ENCODE peak calls at places on chromosomes 5 and 9, in seven cellular contexts. One of them, this sample, is unnamed.
A peak's percentile ranks its signal among the peaks of the same experiment; 100 is the strongest.

GRCh38 chr5:55344392-55344992 is 36.7 kb downstream of the MTREX start:
- DNase-seq in IMR-90: peak; percentile 70
- DNase-seq in adrenal gland: peak; percentile 57
- DNase-seq in osteoblast: peak; percentile 30
- DNase-seq in upper lobe of right lung: no peak
- DNase-seq in MM.1S: peak; percentile 51
- DNase-seq in uterus: peak; percentile 50
- DNase-seq in this sample: peak; percentile 82

GRCh38 chr5:169599451-169599850 is 15.9 kb downstream of the SPDL1 start:
- DNase-seq in osteoblast: no peak
- DNase-seq in uterus: no peak
- DNase-seq in MM.1S: no peak
- DNase-seq in IMR-90: peak; percentile 40
- DNase-seq in adrenal gland: no peak
- DNase-seq in upper lobe of right lung: no peak
- DNase-seq in this sample: no peak

GRCh38 chr9:137556069-137556838 is 4.6 kb downstream of the MRPL41 start:
- DNase-seq in osteoblast: peak; percentile 65
- DNase-seq in uterus: no peak
- DNase-seq in upper lobe of right lung: no peak
- DNase-seq in MM.1S: no peak
- DNase-seq in IMR-90: no peak
- DNase-seq in adrenal gland: peak; percentile 52
- DNase-seq in this sample: no peak

GRCh38 chr5:149175346-149176113 is 34.2 kb downstream of the ABLIM3 start:
- DNase-seq in upper lobe of right lung: no peak
- DNase-seq in uterus: peak; percentile 78
- DNase-seq in MM.1S: no peak
- DNase-seq in adrenal gland: no peak
- DNase-seq in osteoblast: no peak
- DNase-seq in IMR-90: no peak
- DNase-seq in this sample: no peak

GRCh38 chr9:133732351-133733073 is 5.6 kb downstream of the SARDH start:
- DNase-seq in adrenal gland: peak; percentile 8
- DNase-seq in IMR-90: no peak
- DNase-seq in upper lobe of right lung: peak; percentile 58
- DNase-seq in uterus: no peak
- DNase-seq in osteoblast: peak; percentile 77
- DNase-seq in MM.1S: no peak
- DNase-seq in this sample: no peak

GRCh38 chr9:88237454-88238280 is 99.4 kb upstream of the SPATA31C2 start:
- DNase-seq in upper lobe of right lung: no peak
- DNase-seq in osteoblast: no peak
- DNase-seq in uterus: no peak
- DNase-seq in MM.1S: no peak
- DNase-seq in IMR-90: no peak
- DNase-seq in adrenal gland: no peak
- DNase-seq in this sample: no peak

GRCh38 chr9:113484258-113484730 is 20.8 kb downstream of the RGS3 start:
- DNase-seq in upper lobe of right lung: peak; percentile 60
- DNase-seq in osteoblast: no peak
- DNase-seq in uterus: no peak
- DNase-seq in adrenal gland: peak; percentile 90
- DNase-seq in MM.1S: no peak
- DNase-seq in IMR-90: peak; percentile 28
- DNase-seq in this sample: no peak

GRCh38 chr5:173293817-173294672 is 34.2 kb downstream of the STC2 start:
- DNase-seq in upper lobe of right lung: peak; percentile 81
- DNase-seq in osteoblast: peak; percentile 93
- DNase-seq in IMR-90: peak; percentile 80
- DNase-seq in MM.1S: peak; percentile 68
- DNase-seq in adrenal gland: peak; percentile 76
- DNase-seq in uterus: peak; percentile 76
- DNase-seq in this sample: no peak

GRCh38 chr9:89471390-89471789 is 26.5 kb downstream of the SEMA4D start:
- DNase-seq in osteoblast: no peak
- DNase-seq in MM.1S: no peak
- DNase-seq in adrenal gland: no peak
- DNase-seq in upper lobe of right lung: no peak
- DNase-seq in IMR-90: no peak
- DNase-seq in uterus: no peak
- DNase-seq in this sample: no peak

GRCh38 chr5:74885170-74885569 is 19.0 kb upstream of the FAM169A start:
- DNase-seq in upper lobe of right lung: no peak
- DNase-seq in adrenal gland: no peak
- DNase-seq in osteoblast: no peak
- DNase-seq in MM.1S: no peak
- DNase-seq in uterus: no peak
- DNase-seq in IMR-90: no peak
- DNase-seq in this sample: no peak

GRCh38 chr9:38025166-38025565 is 43.9 kb downstream of the SHB start:
- DNase-seq in MM.1S: no peak
- DNase-seq in adrenal gland: no peak
- DNase-seq in osteoblast: peak; percentile 32
- DNase-seq in upper lobe of right lung: no peak
- DNase-seq in IMR-90: no peak
- DNase-seq in uterus: no peak
- DNase-seq in this sample: no peak
- TF ChIP-seq CTCF in MM.1S: no peak
- TF ChIP-seq CTCF in adrenal gland: no peak
- TF ChIP-seq CTCF in osteoblast: no peak
- TF ChIP-seq CTCF in upper lobe of right lung: peak; percentile 6
- TF ChIP-seq CTCF in IMR-90: peak; percentile 13
- TF ChIP-seq CTCF in uterus: no peak
- TF ChIP-seq CTCF in this sample: no peak

DNA sequence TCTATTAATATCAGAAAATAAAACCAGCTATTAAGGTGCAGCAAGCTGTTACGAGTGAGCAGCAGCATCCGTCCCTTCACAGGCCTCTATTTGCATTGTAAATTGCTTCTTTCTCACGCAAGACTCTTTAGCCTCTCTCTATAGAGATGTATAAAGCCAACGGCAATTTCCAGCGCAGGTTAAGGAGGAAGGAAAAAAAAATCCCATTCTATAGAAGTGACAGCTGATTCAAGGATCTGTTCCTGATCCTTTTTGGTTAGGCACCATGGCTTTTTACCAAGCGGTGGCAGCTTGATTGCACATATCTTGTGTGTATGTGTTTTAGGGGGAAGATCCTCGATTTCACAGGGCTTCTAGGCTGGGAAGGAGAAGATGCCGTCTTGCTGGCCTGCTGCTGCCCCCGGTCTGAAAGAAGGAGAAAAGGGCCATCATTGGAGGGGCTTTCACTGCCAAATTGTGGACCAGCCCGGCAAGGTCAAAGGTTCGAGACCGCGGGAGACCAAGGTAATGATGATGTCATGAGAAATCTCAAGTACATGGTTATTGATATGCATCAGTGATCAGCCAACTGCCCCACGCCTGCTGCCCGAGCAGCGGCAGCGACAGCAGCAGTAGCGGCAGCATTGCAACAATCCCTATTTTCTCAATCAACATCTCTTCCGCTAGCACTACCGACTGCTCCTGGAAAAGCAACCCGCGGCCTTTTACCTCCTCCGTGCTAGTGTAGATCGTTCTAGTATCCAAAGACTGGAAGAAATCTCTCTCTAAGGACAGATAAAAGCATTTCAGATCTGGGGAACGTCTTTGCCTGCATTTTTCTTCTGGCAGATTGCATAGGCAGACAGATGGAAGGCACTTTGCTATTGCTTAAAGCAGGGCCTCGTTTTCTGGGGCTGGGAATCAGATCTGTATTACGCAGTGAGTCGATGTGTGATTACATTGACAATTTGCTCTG is 215.5 kb downstream of the MEF2C start:
- DNase-seq in IMR-90: no peak
- DNase-seq in osteoblast: no peak
- DNase-seq in uterus: no peak
- DNase-seq in upper lobe of right lung: no peak
- DNase-seq in MM.1S: peak; percentile 45
- DNase-seq in adrenal gland: no peak
- DNase-seq in this sample: no peak
- H3K4me1 ChIP-seq in IMR-90: no peaks in the 10 kb centered on the region
- H3K4me1 ChIP-seq in osteoblast: no peaks in the 10 kb centered on the region
- H3K4me1 ChIP-seq in uterus: no peaks in the 10 kb centered on the region
- H3K4me1 ChIP-seq in upper lobe of right lung: peaks cover 16% of the 10 kb centered on the region
- H3K4me1 ChIP-seq in MM.1S: peaks cover 37% of the 10 kb centered on the region
- H3K4me1 ChIP-seq in adrenal gland: peaks cover 5% of the 10 kb centered on the region
- H3K4me1 ChIP-seq in this sample: no peaks in the 10 kb centered on the region

GRCh38 chr9:134982311-134982710 is 64.6 kb upstream of the FCN1 start:
- DNase-seq in upper lobe of right lung: peak; percentile 23
- DNase-seq in IMR-90: no peak
- DNase-seq in adrenal gland: no peak
- DNase-seq in uterus: no peak
- DNase-seq in MM.1S: no peak
- DNase-seq in osteoblast: peak; percentile 59
- DNase-seq in this sample: no peak

GRCh38 chr9:134983506-134984371 is 66.0 kb upstream of the FCN1 start:
- DNase-seq in IMR-90: no peak
- DNase-seq in upper lobe of right lung: peak; percentile 48
- DNase-seq in osteoblast: no peak
- DNase-seq in uterus: no peak
- DNase-seq in adrenal gland: no peak
- DNase-seq in MM.1S: no peak
- DNase-seq in this sample: no peak

GRCh38 chr9:134984372-134985240 is 66.9 kb upstream of the FCN1 start:
- DNase-seq in upper lobe of right lung: peak; percentile 41
- DNase-seq in IMR-90: no peak
- DNase-seq in uterus: no peak
- DNase-seq in osteoblast: no peak
- DNase-seq in MM.1S: no peak
- DNase-seq in adrenal gland: no peak
- DNase-seq in this sample: peak; percentile 54

GRCh38 chr9:134981829-134982228 is 64.1 kb upstream of the FCN1 start:
- DNase-seq in MM.1S: no peak
- DNase-seq in upper lobe of right lung: peak; percentile 8
- DNase-seq in osteoblast: no peak
- DNase-seq in uterus: no peak
- DNase-seq in adrenal gland: no peak
- DNase-seq in IMR-90: no peak
- DNase-seq in this sample: no peak

DNA sequence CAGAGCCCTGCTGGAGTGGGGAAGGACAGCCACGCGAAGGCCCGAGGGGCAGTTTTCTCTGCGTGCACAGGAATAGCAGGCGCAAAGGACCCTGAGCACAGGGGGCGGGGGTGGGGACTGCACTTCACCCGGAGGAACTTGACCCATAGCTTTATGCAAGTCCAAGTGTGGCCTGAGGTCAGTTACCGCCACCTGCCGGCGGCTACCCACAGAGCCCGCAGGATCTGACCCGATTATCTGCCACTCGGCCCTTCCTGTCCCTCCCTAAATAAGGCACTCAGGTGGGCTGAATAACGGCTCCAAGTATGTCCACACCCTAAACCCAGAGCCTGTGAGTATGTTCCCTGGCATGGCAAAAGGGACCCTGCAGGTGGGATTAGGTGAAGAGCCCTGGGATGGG is 65.4 kb upstream of the FCN1 start:
- DNase-seq in adrenal gland: peak; percentile 44
- DNase-seq in osteoblast: peak; percentile 76
- DNase-seq in IMR-90: no peak
- DNase-seq in uterus: no peak
- DNase-seq in MM.1S: peak; percentile 18
- DNase-seq in upper lobe of right lung: peak; percentile 79
- DNase-seq in this sample: no peak
- TF ChIP-seq CTCF in adrenal gland: peak; percentile 14
- TF ChIP-seq CTCF in osteoblast: peak; percentile 13
- TF ChIP-seq CTCF in IMR-90: no peak
- TF ChIP-seq CTCF in uterus: no peak
- TF ChIP-seq CTCF in MM.1S: peak; percentile 51
- TF ChIP-seq CTCF in upper lobe of right lung: peak; percentile 63
- TF ChIP-seq CTCF in this sample: no peak

GRCh38 chr5:172143875-172144274 is 44.1 kb downstream of the STK10 start:
- DNase-seq in upper lobe of right lung: no peak
- DNase-seq in IMR-90: no peak
- DNase-seq in MM.1S: no peak
- DNase-seq in osteoblast: no peak
- DNase-seq in adrenal gland: no peak
- DNase-seq in uterus: no peak
- DNase-seq in this sample: no peak
- H3K4me1 ChIP-seq in upper lobe of right lung: no peaks in the 10 kb centered on the region
- H3K4me1 ChIP-seq in IMR-90: peaks cover 17% of the 10 kb centered on the region
- H3K4me1 ChIP-seq in MM.1S: no peaks in the 10 kb centered on the region
- H3K4me1 ChIP-seq in osteoblast: peaks cover 10% of the 10 kb centered on the region
- H3K4me1 ChIP-seq in adrenal gland: peaks cover 10% of the 10 kb centered on the region
- H3K4me1 ChIP-seq in uterus: no peaks in the 10 kb centered on the region
- H3K4me1 ChIP-seq in this sample: no peaks in the 10 kb centered on the region

This sample was measured in ascending aorta.